ENCODE peak calls at places on chromosomes 11 and 22, in ten cellular contexts. S is uterus; M is small intestine; G is thoracic aorta; I is lung; J is IMR-90; B is cardiac muscle cell; F is body of pancreas; E is CD4-positive, alpha-beta T cell; A is psoas muscle. P is an unnamed sample.

GRCh38 chr11:99565333-99565732 is 544.6 kb downstream of the CNTN5 start:
- DNase-seq in S (no peak), M (no peak), G (no peak), I (no peak), J (no peak), B (no peak), F (no peak), E (no peak), A (no peak), P (no peak)

GRCh38 chr11:127454856-127455255 is 454.3 kb upstream of the KIRREL3 start:
- DNase-seq in S (no peak), M (no peak), G (no peak), I (no peak), J (no peak), B (no peak), F (no peak), E (no peak), A (no peak), P (no peak)

GRCh38 chr11:34056672-34057071 is 5.1 kb downstream of the CAPRIN1 start:
- DNase-seq in S (no peak), M (no peak), G (no peak), I (no peak), J (no peak), B (no peak), F (no peak), E (no peak), A (no peak), P (no peak)

GRCh38 chr11:62599069-62599696 is 2.5 kb downstream of the MTA2 start:
- DNase-seq in S (peak; percentile 97), M (peak; percentile 91), G (peak; percentile 95), I (peak; percentile 94), J (peak; percentile 99), B (peak; percentile 97), F (peak; percentile 93), E (peak; percentile 95), A (peak; percentile 97), P (peak; percentile 92)

GRCh38 chr11:79113099-79113498 is 327.7 kb downstream of the TENM4 start:
- DNase-seq in S (no peak), M (no peak), G (no peak), I (no peak), J (no peak), B (no peak), F (no peak), E (no peak), A (no peak), P (no peak)

GRCh38 chr11:10201343-10201742 is 92.7 kb downstream of the SBF2 start:
- DNase-seq in S (no peak), M (no peak), G (no peak), I (no peak), J (no peak), B (no peak), F (no peak), E (no peak), A (no peak), P (no peak)

GRCh38 chr11:128862421-128862820 is 4.7 kb downstream of the KCNJ1 start:
- DNase-seq in S (no peak), M (no peak), G (no peak), I (no peak), J (no peak), B (no peak), F (no peak), E (no peak), A (no peak), P (no peak)

GRCh38 chr22:41917906-41918791 is 3.3 kb upstream of the SHISA8 start:
- DNase-seq in S (no peak), M (peak; percentile 61), G (no peak), I (no peak), J (peak; percentile 63), B (no peak), F (peak; percentile 51), E (no peak), A (peak; percentile 77), P (peak; percentile 30)

GRCh38 chr11:79129702-79130101 is 311.1 kb downstream of the TENM4 start:
- DNase-seq in S (no peak), M (no peak), G (no peak), I (no peak), J (no peak), B (no peak), F (no peak), E (no peak), A (no peak), P (no peak)

DNA sequence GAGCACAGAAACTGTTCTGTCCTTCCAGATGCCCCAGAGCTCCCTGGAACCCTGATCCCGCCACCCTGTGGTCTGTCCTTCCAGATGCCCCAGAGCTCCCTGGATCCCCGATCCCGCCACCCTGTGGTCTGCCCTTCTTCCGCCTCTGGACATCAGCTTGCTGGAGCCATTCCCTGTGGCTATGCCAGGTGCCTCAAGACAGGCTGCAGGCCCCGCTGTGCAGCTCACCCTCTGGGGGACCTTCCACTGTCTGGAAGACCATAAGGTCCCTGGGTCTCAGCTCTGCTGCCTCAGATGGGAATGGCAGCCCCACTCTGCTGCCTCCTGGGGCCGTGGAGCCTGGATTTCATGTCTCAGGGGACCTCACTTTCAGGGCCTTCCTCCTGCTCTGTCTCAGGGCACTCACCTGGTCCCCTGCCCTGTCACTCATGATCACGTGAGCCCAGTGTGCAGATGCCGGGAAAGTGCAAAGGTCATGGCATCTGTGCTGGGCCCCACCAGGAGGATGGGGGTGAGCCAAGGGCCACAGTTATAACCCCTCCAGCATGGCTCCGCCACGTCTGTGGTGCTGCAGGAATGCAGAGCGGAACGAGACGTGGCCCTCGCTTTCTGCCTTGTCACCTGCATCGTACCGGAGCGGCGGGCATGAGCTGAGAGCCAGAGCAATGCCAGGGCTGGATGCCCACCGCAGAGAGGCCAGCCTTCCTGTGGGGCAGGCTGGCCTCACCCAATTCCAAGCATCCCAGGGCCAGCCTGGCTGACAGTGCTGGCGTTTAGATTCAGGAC is 1520.7 kb downstream of the BRD1 start:
- DNase-seq in S (no peak), M (no peak), G (no peak), I (no peak), J (no peak), B (no peak), F (no peak), E (no peak), A (no peak), P (no peak)
- H3K27me3 ChIP-seq in S (no peaks in the 10 kb centered on the region), M (no peaks in the 10 kb centered on the region), G (no peaks in the 10 kb centered on the region), I (no peaks in the 10 kb centered on the region), J (no peaks in the 10 kb centered on the region), B (no peaks in the 10 kb centered on the region), F (no peaks in the 10 kb centered on the region), E (no peaks in the 10 kb centered on the region), A (no peaks in the 10 kb centered on the region), P (no peaks in the 10 kb centered on the region)

GRCh38 chr11:124864176-124864891 is 898 bp upstream of the ROBO3 start:
- DNase-seq in S (no peak), M (no peak), G (no peak), I (no peak), J (no peak), B (no peak), F (no peak), E (no peak), A (no peak), P (no peak)

GRCh38 chr11:124867700-124868099 is 2.5 kb downstream of the ROBO3 start:
- DNase-seq in S (no peak), M (peak; percentile 36), G (no peak), I (no peak), J (peak; percentile 32), B (peak; percentile 60), F (no peak), E (no peak), A (no peak), P (no peak)

GRCh38 chr11:124865181-124865901 is at the start of gene ROBO3:
- DNase-seq in S (no peak), M (no peak), G (no peak), I (no peak), J (no peak), B (no peak), F (no peak), E (no peak), A (no peak), P (no peak)

GRCh38 chr11:124864892-124865180 is 396 bp upstream of the ROBO3 start:
- DNase-seq in S (no peak), M (no peak), G (no peak), I (no peak), J (no peak), B (no peak), F (no peak), E (no peak), A (no peak), P (no peak)

DNA sequence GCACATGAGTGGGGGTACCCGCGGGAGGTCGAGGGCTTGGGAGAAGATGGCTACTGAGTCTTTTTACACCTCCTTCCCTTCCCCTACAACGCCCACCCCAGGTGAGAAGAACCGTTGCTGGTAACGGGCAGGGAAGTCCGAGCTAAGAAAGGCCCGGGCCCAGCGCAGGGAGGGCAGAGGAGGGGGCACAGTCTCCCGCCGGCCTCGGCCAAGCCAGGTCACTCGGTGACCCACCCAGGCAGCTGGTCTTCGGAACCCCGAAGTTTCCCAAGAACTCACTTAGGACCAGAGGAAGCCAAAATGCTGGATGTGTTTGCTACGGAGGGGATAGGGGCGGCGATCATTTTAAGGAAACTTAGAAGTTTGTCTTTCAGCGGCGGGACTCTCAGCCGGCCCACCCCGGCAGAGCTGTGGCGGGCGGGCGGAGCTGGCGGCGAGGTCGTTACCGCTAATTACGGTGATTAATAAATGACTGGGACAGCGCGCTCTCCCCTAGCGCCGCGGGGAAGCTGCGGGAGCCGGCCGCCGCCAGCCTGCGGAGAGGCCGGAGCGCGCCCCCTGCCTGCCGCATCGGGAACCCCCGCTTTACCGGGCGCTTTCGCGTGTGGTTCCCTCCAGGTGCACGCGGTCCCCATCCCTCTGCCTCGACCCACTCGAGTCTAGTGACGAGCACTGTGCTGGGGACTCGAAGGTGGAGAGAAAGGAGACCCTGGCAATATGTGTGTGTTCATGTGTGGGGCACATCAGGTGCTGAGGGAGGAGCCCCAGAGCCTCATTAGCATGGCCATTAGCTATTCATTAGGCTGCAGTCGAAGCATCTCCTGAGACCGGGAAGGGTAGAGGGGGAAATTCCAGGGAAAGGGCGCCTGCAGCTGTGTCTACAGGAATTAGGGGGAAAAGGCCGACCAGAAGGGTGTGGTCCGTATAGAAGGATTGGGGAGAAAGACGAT is 945 bp downstream of the ROBO3 start:
- DNase-seq in S (no peak), M (peak; percentile 25), G (no peak), I (no peak), J (peak; percentile 15), B (peak; percentile 70), F (no peak), E (peak; percentile 57), A (peak; percentile 72), P (no peak)
- H3K27me3 ChIP-seq in S (peaks cover 73% of the 10 kb centered on the region), M (peaks cover 4% of the 10 kb centered on the region), G (peaks cover 22% of the 10 kb centered on the region), I (no peaks in the 10 kb centered on the region), J (peaks cover 96% of the 10 kb centered on the region), B (peaks cover 99% of the 10 kb centered on the region), F (no peaks in the 10 kb centered on the region), E (peaks cover 99% of the 10 kb centered on the region), A (peaks cover 48% of the 10 kb centered on the region), P (peaks cover 91% of the 10 kb centered on the region)

DNA sequence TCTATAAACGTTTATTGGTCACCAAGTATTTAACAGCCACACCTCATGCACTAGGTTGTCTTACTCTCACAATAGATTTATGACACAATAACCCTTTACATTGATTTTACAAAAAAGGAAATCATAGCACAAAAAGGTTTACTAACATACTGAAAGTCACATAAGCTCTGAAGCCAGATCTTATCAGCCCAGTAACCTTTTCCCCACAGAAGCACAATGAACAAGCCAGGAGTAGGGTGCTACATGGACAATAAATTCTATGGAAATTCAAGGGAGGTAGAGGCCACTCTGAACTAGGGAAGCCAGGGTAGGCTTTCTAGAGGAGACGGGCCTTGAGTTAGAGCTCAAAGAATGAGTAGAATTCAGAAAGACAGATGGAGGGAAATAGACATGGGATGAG is 633.5 kb upstream of the CADM1 start:
- DNase-seq in S (no peak), M (no peak), G (no peak), I (no peak), J (no peak), B (no peak), F (no peak), E (no peak), A (no peak), P (no peak)
- H3K27me3 ChIP-seq in S (no peaks in the 10 kb centered on the region), M (no peaks in the 10 kb centered on the region), G (no peaks in the 10 kb centered on the region), I (no peaks in the 10 kb centered on the region), J (no peaks in the 10 kb centered on the region), B (no peaks in the 10 kb centered on the region), F (no peaks in the 10 kb centered on the region), E (no peaks in the 10 kb centered on the region), A (no peaks in the 10 kb centered on the region), P (peaks cover 6% of the 10 kb centered on the region)

GRCh38 chr11:371051-371450 is 1.8 kb downstream of the B4GALNT4 start:
- DNase-seq in S (no peak), M (no peak), G (no peak), I (no peak), J (no peak), B (no peak), F (no peak), E (no peak), A (peak; percentile 51), P (no peak)
- H3K27me3 ChIP-seq in S (peaks cover 4% of the 10 kb centered on the region), M (no peaks in the 10 kb centered on the region), G (no peaks in the 10 kb centered on the region), I (no peaks in the 10 kb centered on the region), J (peaks cover 6% of the 10 kb centered on the region), B (no peaks in the 10 kb centered on the region), F (no peaks in the 10 kb centered on the region), E (peaks cover 25% of the 10 kb centered on the region), A (peaks cover 20% of the 10 kb centered on the region), P (peaks cover 30% of the 10 kb centered on the region)

P was measured in gastrocnemius medialis.